ENCODE peak calls at places on chromosome 11, in nine cellular contexts. H is HCT116, A is PC-9, C is fibroblast of mammary gland, Y is tibial nerve, W is mammary epithelial cell, N is neural progenitor cell, R is H9, F is left lung. V is an unnamed sample.

GRCh38 chr11:83193315-83194283 is at the start of gene ANKRD42:
- DNase-seq in R (peak), H (peak), N (peak), A (peak), Y (peak), F (peak), W (peak), C (peak), V (peak)

GRCh38 chr11:41720761-41721160 is 261.3 kb upstream of the LRRC4C start:
- DNase-seq in H (no peak), R (no peak), N (peak), F (no peak), Y (no peak), A (no peak), C (no peak), W (no peak), V (no peak)

GRCh38 chr11:117410238-117410637 is 82.6 kb downstream of the CEP164 start:
- DNase-seq in F (no peak), C (no peak), H (no peak), A (no peak), N (no peak), Y (no peak), W (no peak), R (no peak), V (no peak)

GRCh38 chr11:107824668-107825369 is 33.8 kb downstream of the SLC35F2 start:
- DNase-seq in H (no peak), Y (no peak), R (no peak), A (no peak), F (no peak), N (no peak), W (no peak), C (peak), V (peak)

GRCh38 chr11:64334764-64335741 is 5.0 kb upstream of the CCDC88B start:
- DNase-seq in C (peak), H (peak), Y (no peak), A (peak), W (peak), F (peak), N (peak), R (peak), V (peak)

GRCh38 chr11:46463701-46464100 is 72.1 kb upstream of the CHRM4 start:
- DNase-seq in R (no peak), F (no peak), A (no peak), H (no peak), Y (no peak), W (no peak), N (peak), C (no peak), V (no peak)

GRCh38 chr11:8631395-8632110 is 37.5 kb upstream of the STK33 start:
- DNase-seq in A (no peak), F (no peak), C (peak), R (no peak), W (peak), H (no peak), Y (peak), N (no peak), V (peak)

GRCh38 chr11:115699733-115700132 is 195.5 kb upstream of the CADM1 start:
- DNase-seq in W (no peak), A (no peak), H (no peak), C (no peak), R (no peak), N (no peak), Y (peak), F (no peak), V (no peak)

GRCh38 chr11:44280257-44280656 is 29.7 kb downstream of the ALX4 start:
- DNase-seq in N (no peak), H (no peak), F (no peak), C (no peak), Y (no peak), W (no peak), A (no peak), R (no peak), V (no peak)

GRCh38 chr11:133506023-133506422 is 26.3 kb downstream of the OPCML start:
- DNase-seq in H (no peak), F (no peak), N (peak), Y (no peak), R (no peak), A (no peak), C (no peak), W (no peak), V (no peak)

GRCh38 chr11:13868710-13869403 is 93.7 kb upstream of the SPON1 start:
- DNase-seq in R (no peak), C (no peak), A (no peak), H (peak), Y (no peak), N (no peak), W (peak), F (no peak), V (peak)

GRCh38 chr11:64644348-64645242 is 53.6 kb downstream of the SLC22A12 start:
- DNase-seq in A (no peak), N (peak), R (peak), C (no peak), Y (no peak), H (no peak), F (no peak), W (no peak), V (no peak)

GRCh38 chr11:10638285-10638684 is 55.3 kb downstream of the IRAG1 start:
- DNase-seq in W (no peak), R (no peak), Y (peak), A (no peak), C (peak), F (no peak), N (no peak), H (no peak), V (no peak)

GRCh38 chr11:43298397-43298796 is 13.4 kb upstream of the API5 start:
- DNase-seq in A (no peak), F (no peak), R (no peak), N (no peak), H (no peak), Y (no peak), C (no peak), W (no peak), V (no peak)

GRCh38 chr11:99505319-99505718 is 484.6 kb downstream of the CNTN5 start:
- DNase-seq in F (no peak), Y (no peak), W (no peak), A (no peak), N (no peak), H (no peak), C (peak), R (no peak), V (no peak)

GRCh38 chr11:126702165-126702738 is 298.3 kb downstream of the KIRREL3 start:
- DNase-seq in N (peak), H (no peak), C (no peak), W (no peak), R (no peak), F (no peak), A (no peak), Y (no peak), V (no peak)

GRCh38 chr11:14894657-14895598 is 2.9 kb upstream of the CYP2R1 start:
- DNase-seq in W (no peak), R (no peak), Y (peak), F (peak), C (peak), N (no peak), H (no peak), A (no peak), V (peak)

GRCh38 chr11:1545432-1545831 is 26.6 kb downstream of the DUSP8 start:
- DNase-seq in H (no peak), R (no peak), C (no peak), F (no peak), W (no peak), Y (no peak), A (no peak), N (no peak), V (no peak)

GRCh38 chr11:1546077-1546535 is 26.0 kb downstream of the DUSP8 start:
- DNase-seq in W (no peak), N (no peak), R (peak), C (no peak), F (peak), A (peak), Y (no peak), H (no peak), V (no peak)

GRCh38 chr11:1547467-1548098 is 24.5 kb downstream of the DUSP8 start:
- DNase-seq in A (no peak), W (no peak), N (no peak), R (no peak), H (no peak), C (no peak), F (no peak), Y (no peak), V (no peak)

GRCh38 chr11:1548221-1549070 is 23.6 kb downstream of the DUSP8 start:
- DNase-seq in W (peak), C (peak), F (peak), H (peak), N (peak), A (peak), R (peak), Y (no peak), V (peak)

DNA sequence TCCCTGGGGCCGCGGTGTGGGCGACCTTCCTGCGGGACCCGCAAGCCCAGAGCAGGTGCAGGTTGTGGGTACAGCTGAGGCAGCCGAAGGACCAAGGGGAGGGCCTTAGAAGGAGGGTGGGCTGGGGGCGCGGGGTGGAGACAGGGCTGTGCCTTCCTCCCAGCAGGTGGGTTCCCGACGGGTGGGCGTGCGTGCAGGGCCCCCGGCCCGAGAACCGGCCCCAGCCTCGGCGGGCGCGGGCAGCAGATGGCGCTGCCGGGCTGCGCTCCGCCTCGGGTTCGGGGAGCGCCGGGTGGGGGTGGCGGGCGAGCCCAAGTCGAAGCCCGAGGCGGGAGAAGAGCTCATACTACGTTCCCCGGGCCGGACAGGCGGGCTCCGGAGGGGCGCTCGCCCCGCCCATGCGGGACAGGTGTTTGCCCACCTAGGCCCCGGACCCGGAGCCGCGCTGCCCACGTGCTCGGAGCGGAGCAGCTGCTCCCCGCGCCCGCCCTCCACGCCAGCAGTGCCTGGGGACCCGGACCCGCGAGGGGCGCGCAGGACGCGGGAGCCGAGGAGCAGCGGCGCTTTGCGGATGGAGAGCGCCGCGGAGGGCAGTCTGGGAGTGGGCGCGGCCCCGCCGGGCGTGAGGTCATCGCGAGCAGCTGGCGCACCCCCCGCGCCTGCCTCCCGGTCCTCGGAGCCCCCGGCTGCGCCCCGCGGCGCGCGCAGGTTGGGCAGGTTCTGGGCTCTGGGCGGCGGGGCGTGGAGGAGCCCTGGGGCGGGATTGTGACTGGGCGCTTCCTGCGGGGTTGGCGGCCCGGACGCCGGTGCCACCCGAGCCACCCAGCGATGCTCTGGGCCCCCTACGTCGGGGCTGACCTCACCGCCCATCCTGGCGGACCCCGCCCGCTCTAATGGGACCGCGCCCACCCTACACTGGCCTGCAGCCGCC is 25.3 kb downstream of the DUSP8 start:
- DNase-seq in F (peak), C (no peak), R (peak), Y (no peak), A (peak), N (peak), W (peak), H (no peak), V (no peak)
- TF ChIP-seq CTCF in F (peak), C (no peak), R (peak), Y (peak), A (peak), N (peak), W (peak), H (peak), V (peak)

GRCh38 chr11:128323381-128323780 is 264.0 kb downstream of the ETS1 start:
- DNase-seq in F (no peak), A (no peak), R (no peak), H (no peak), Y (no peak), C (peak), W (no peak), N (no peak), V (no peak)
- TF ChIP-seq CTCF in F (no peak), A (no peak), R (peak), H (peak), Y (no peak), C (peak), W (peak), N (peak), V (peak)

GRCh38 chr11:45444796-45445195 is 158.7 kb upstream of the SYT13 start:
- DNase-seq in W (peak), Y (no peak), R (peak), F (no peak), C (no peak), N (no peak), H (no peak), A (no peak), V (peak)
- TF ChIP-seq CTCF in W (no peak), Y (no peak), R (no peak), F (no peak), C (no peak), N (no peak), H (no peak), A (no peak), V (no peak)

DNA sequence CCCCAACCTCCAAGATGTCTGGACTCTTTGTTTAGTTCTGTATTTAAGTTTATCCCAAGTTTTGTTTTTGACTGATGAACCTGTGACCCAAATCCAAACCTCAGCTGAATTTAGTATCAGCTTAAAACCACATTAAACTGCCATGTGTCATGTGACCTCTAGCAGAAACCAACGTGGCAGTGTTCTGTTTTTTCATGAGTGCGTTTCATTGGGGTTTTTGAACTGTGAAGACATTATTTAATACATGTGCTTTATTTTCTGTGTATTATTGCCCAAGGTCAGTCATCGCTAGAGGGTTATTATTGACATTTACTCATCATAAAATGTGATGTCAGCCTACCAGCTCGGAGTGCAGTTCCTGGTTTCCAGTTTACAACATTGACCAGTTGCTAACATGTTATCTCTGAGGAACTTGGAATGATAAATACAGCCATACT is 1.8 kb downstream of the TLCD5 start:
- DNase-seq in N (no peak), A (no peak), C (peak), H (no peak), W (no peak), F (no peak), R (no peak), Y (no peak), V (peak)
- TF ChIP-seq CTCF in N (no peak), A (no peak), C (no peak), H (no peak), W (no peak), F (no peak), R (no peak), Y (no peak), V (no peak)

GRCh38 chr11:94648789-94649188 is 81.6 kb downstream of the PIWIL4 start:
- DNase-seq in C (no peak), N (no peak), W (no peak), Y (no peak), A (no peak), H (no peak), R (no peak), F (no peak), V (no peak)

GRCh38 chr11:94649925-94650623 is 82.9 kb downstream of the PIWIL4 start:
- DNase-seq in H (no peak), N (no peak), C (no peak), R (no peak), F (no peak), A (no peak), W (no peak), Y (no peak), V (no peak)

GRCh38 chr11:94649254-94649653 is 82.1 kb downstream of the PIWIL4 start:
- DNase-seq in H (no peak), W (no peak), Y (no peak), N (no peak), R (no peak), C (no peak), A (no peak), F (no peak), V (no peak)

GRCh38 chr11:94652735-94653284 is 85.6 kb downstream of the PIWIL4 start:
- DNase-seq in H (no peak), F (no peak), Y (no peak), N (no peak), C (no peak), W (no peak), R (peak), A (no peak), V (no peak)

DNA sequence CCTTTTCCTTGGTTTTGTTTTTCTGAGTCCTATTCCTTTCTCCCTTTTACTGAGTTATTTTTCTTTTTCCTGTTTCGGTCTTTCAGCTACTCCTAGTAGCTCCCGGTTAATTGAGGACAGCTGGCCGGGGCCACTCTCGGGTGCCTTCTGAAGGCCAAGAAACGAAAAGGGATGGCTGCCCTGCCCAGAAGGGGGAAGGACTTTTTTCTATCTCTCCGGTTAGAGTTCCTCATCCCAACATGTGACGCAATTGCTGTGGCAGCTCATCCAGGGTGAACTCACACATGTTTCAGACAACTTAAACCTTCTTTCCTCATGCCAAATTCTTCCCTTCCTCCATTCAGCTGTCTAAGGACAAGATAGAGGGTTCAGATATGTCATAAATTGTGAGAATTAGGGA is 83.6 kb downstream of the PIWIL4 start:
- DNase-seq in N (no peak), W (no peak), R (no peak), A (no peak), H (no peak), C (peak), F (peak), Y (peak), V (no peak)
- TF ChIP-seq CTCF in N (no peak), W (no peak), R (no peak), A (no peak), H (no peak), C (no peak), F (no peak), Y (no peak), V (no peak)

DNA sequence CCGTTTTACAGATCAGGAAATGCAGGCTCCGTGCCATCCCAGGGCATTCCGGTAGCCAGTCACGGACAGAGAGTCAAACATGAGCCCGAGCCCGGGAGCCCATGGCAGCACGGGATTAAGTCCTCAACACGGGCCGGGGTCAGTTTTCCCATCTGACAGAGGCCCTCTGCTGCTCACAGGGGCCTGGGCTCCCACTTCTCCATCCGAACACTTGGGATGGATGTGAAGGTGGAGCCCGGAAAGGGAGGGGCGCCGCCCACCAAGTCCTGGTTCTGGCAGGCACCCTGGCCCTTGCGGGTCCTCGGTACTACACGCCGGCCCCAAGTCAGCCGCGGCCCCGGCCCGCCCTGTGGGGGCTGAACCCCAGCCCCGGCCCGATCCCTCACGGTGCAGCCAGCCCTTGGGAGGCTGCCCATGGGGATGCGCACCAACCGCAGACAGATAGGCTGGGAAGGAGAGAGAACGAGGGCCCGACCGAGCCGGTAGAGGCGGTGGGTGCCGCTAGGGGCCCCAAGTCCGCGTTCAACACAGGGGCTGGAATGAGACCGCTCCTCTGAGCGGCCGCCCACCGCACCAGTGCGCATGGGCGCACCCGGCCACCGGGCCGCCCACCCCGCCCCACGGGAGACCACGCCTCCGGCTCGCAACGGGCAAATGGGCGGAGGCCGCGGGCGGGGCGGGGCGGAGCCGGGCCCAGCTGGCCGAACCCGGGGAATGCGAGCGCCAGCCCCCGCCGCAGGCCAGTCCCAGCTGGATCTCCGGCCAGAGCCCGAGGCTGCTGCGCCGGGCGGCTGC is at the start of gene CAPN5:
- DNase-seq in R (peak), H (peak), W (peak), Y (peak), A (peak), N (peak), C (peak), F (peak), V (peak)
- TF ChIP-seq CTCF in R (peak), H (peak), W (no peak), Y (no peak), A (peak), N (peak), C (peak), F (no peak), V (no peak)

GRCh38 chr11:121119444-121119843 is 18.4 kb downstream of the TECTA start:
- DNase-seq in H (no peak), N (no peak), C (no peak), R (no peak), A (no peak), W (no peak), Y (no peak), F (no peak), V (no peak)
- TF ChIP-seq CTCF in H (no peak), N (peak), C (no peak), R (peak), A (no peak), W (no peak), Y (no peak), F (no peak), V (no peak)

DNA sequence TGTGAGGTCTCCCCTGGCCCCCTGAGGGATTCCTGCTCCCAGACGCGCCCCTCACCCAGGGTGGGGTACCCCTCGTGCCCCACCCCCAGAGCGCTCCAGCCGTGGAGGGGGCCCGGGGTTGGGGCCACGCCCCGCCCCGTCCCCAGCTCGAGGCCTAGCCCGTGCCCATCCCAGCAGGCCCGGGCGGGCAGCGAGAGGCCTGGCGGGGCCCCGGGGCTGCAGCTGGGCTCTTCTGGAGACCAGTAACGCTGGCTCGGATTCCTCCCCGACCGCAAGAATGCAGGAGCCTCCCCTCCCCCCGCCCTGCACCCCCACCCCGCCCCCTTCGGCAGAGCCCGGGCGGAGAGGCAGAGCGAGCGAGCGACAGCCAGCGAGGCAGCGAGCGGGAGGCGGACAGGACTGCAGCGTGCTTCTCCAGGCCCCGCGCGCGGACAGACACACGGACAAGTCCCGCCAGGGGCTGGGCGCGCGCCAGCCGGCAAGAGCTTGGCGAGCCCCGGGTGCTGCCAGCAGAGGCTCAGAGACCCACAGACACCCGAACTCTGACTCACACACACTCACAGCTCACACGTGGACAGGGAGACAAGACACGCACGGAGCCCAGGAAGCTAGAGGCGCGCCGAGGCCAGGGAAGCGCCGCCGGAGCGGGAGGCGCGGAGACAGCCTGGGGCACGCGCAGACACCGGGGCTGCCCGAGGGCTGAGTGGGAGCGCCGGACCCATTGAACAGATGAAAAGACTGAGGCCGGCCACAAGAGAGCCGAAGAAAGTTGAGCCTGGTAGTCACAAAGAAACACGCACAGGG is 15.2 kb downstream of the BCL9L start:
- DNase-seq in W (peak), R (peak), N (peak), H (no peak), C (peak), F (peak), A (peak), Y (peak), V (peak)
- TF ChIP-seq CTCF in W (no peak), R (no peak), N (no peak), H (no peak), C (no peak), F (no peak), A (no peak), Y (no peak), V (peak)

V was measured in bronchial epithelial cell.